ENCODE peak calls at places on chromosome 20, in seven cellular contexts. B, V, D, F, E, P and W are unnamed samples.

GRCh38 chr20:4574356-4574690 is 147.4 kb upstream of the PRND start:
- DNase-seq in B (no peak), V (no peak), D (no peak), F (no peak), E (no peak), P (no peak), W (no peak)

GRCh38 chr20:37494796-37495195 is 26.3 kb upstream of the NNAT start:
- DNase-seq in B (no peak), V (no peak), D (no peak), F (no peak), E (no peak), P (no peak), W (no peak)

GRCh38 chr20:37714973-37715657 is 21.3 kb downstream of the CTNNBL1 start:
- DNase-seq in B (no peak), V (no peak), D (no peak), F (no peak), E (no peak), P (no peak), W (no peak)

GRCh38 chr20:22584922-22585785 is 782 bp upstream of the FOXA2 start:
- DNase-seq in B (no peak), V (peak; percentile 87), D (peak; percentile 57), F (no peak), E (peak; percentile 86), P (no peak), W (no peak)

GRCh38 chr20:10603971-10604864 is 69.6 kb downstream of the JAG1 start:
- DNase-seq in B (peak; percentile 60), V (peak; percentile 36), D (no peak), F (no peak), E (peak; percentile 86), P (no peak), W (peak; percentile 48)

GRCh38 chr20:61575151-61575937 is 323.3 kb downstream of the CDH4 start:
- DNase-seq in B (no peak), V (no peak), D (no peak), F (no peak), E (peak; percentile 7), P (no peak), W (no peak)

GRCh38 chr20:59923514-59923913 is 9.9 kb downstream of the SYCP2 start:
- DNase-seq in B (no peak), V (no peak), D (no peak), F (no peak), E (no peak), P (no peak), W (no peak)

GRCh38 chr20:51966296-51966971 is 164.1 kb upstream of the SALL4 start:
- DNase-seq in B (no peak), V (no peak), D (peak; percentile 52), F (no peak), E (peak; percentile 86), P (no peak), W (no peak)

GRCh38 chr20:4483961-4484360 is 237.7 kb upstream of the PRND start:
- DNase-seq in B (no peak), V (no peak), D (no peak), F (no peak), E (no peak), P (no peak), W (no peak)

GRCh38 chr20:35271073-35271882 is 6.6 kb downstream of the MMP24OS start:
- DNase-seq in B (no peak), V (peak; percentile 79), D (no peak), F (no peak), E (no peak), P (no peak), W (no peak)

GRCh38 chr20:41169791-41170351 is 32.5 kb downstream of the PLCG1 start:
- DNase-seq in B (no peak), V (no peak), D (no peak), F (no peak), E (no peak), P (peak; percentile 10), W (no peak)

GRCh38 chr20:43923322-43923721 is 8.7 kb downstream of the TOX2 start:
- DNase-seq in B (no peak), V (no peak), D (no peak), F (no peak), E (no peak), P (no peak), W (no peak)

DNA sequence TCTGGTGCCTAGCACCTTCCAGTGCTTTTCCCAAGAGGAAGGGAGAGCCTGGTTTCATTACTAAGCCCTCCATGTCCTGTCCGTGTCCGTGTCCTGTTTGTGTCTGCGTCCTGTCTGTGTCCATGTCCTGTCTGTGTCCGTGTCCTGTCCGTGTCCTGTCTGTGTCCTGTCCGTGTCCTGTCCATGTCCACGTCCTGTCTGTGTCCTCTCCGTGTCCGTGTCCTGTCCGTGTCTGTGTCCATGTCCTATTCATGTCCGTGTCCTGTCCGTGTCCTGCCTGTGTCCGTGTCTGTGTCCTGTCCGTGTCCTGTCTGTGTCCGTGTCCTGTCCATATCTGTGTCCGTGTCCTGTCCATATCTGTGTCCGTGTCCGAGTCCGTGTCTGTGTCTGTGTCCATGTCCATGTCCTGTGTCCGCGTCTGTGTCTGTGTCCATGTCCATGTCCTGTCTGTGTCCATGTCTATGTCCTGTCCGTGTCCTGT is 54.3 kb upstream of the BHLHE23 start:
- DNase-seq in B (no peak), V (no peak), D (no peak), F (no peak), E (no peak), P (no peak), W (no peak)
- TF ChIP-seq POLR2A in B (no peak), V (no peak), D (no peak), F (no peak), E (no peak), P (no peak), W (no peak)

GRCh38 chr20:50193169-50193850 is 2.7 kb downstream of the CEBPB start:
- DNase-seq in B (no peak), V (no peak), D (no peak), F (no peak), E (no peak), P (peak; percentile 49), W (peak; percentile 34)
- H3K27ac ChIP-seq in B (peak overlapping the region; percentile 99), V (peak overlapping the region; percentile 99), D (peak overlapping the region; percentile 73), F (peak overlapping the region; percentile 92), E (peak overlapping the region; percentile 98), P (peak overlapping the region; percentile 98), W (peak overlapping the region; percentile 96)

GRCh38 chr20:50654899-50655298 is 36.4 kb downstream of the RIPOR3 start:
- DNase-seq in B (no peak), V (no peak), D (no peak), F (no peak), E (no peak), P (no peak), W (no peak)
- H3K4me3 ChIP-seq in B (peak overlapping the region; percentile 42), V (no peak overlapping the region), D (no peak overlapping the region), F (peak overlapping the region; percentile 10), E (no peak overlapping the region), P (no peak overlapping the region), W (no peak overlapping the region)

GRCh38 chr20:45944151-45944964 is 9.9 kb downstream of the PCIF1 start:
- DNase-seq in B (no peak), V (no peak), D (no peak), F (no peak), E (peak; percentile 55), P (no peak), W (no peak)

GRCh38 chr20:45944965-45945677 is 10.6 kb downstream of the PCIF1 start:
- DNase-seq in B (no peak), V (no peak), D (no peak), F (no peak), E (no peak), P (no peak), W (no peak)

GRCh38 chr20:45946149-45946970 is 11.9 kb downstream of the PCIF1 start:
- DNase-seq in B (peak; percentile 65), V (peak; percentile 73), D (peak; percentile 51), F (no peak), E (no peak), P (peak; percentile 78), W (peak; percentile 91)

GRCh38 chr20:45947110-45947866 is 12.8 kb downstream of the PCIF1 start:
- DNase-seq in B (no peak), V (peak; percentile 82), D (no peak), F (no peak), E (no peak), P (peak; percentile 46), W (no peak)

DNA sequence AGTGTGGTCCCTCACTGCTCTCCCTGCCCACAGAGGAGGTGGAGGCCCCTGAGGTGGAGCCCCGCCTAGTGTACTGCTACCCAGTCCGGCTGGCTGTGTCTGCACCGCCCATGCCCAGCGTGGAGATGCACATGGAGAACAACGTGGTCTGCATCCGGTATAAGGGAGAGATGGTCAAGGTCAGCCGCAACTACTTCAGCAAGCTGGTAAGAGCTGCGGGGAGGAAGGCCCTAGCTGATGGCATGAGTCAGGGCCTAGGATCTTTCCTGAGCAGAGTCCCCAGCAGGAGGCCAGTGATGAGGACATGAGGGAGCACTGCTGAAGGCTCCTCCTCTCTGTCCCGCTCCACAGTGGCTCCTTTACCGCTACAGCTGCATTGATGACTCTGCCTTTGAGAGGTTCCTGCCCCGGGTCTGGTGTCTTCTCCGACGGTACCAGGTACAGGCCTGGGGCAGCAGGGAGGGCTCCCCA is 11.2 kb downstream of the PCIF1 start:
- DNase-seq in B (no peak), V (no peak), D (no peak), F (no peak), E (no peak), P (peak; percentile 58), W (no peak)
- TF ChIP-seq POLR2A in B (no peak), V (no peak), D (no peak), F (no peak), E (no peak), P (no peak), W (no peak)

DNA sequence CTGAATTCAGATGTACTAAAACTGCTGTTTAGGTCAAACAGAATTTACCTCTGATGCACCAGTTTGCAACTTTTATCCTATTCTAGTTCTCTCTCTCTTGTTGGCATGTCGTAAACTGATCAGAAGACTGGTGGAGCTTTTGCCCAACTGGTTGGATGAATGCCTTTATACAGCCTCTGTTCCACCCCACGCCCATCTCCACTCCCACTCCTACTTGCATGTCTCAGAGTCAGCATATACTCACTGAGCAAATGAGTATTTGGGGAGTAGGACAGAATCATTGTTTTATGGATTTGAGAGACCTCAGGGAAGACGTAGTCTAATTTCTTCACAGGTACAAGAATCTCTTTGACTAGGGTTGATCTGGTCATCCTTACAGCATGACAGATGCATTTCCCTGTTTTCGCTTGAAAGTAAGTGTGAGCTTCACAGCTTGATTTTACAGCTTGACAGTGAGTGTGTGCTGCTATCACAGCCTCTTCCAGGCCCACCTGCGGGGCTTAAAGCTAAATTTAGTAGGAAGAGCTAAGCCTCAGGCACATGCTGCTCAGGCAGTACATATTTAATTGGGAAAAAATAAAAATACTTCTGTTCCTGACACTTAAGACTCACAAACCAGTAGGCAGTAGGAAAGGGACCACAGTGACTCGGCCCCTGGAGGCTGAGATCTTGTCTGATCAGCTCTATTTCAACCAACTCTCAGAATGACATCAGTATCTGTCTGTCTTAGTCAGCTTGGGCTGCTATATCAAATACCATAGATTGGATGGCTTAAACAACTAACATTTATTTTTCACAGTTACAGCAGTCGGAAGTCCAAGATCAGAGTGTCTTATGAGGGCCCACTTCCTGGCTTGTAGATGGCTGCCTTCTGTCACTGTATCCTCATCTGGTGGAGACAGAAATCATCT is 30.4 kb downstream of the TRMT6 start:
- DNase-seq in B (no peak), V (no peak), D (no peak), F (no peak), E (no peak), P (no peak), W (no peak)
- H3K27ac ChIP-seq in B (no peak overlapping the region), V (no peak overlapping the region), D (no peak overlapping the region), F (no peak overlapping the region), E (peak overlapping the region; percentile 1), P (no peak overlapping the region), W (no peak overlapping the region)